ENCODE peak calls at places on chromosomes 4 and X, in four cellular contexts. O is cardiac muscle cell; Y is GF-D8; G is activated naive CD8-positive, alpha-beta T cell treated with anti-CD3 and anti-CD28 coated beads for 36 hours. U is an unnamed sample.

GRCh38 chr4:158170691-158171455 is 2.0 kb downstream of the GASK1B start:
- DNase-seq in O (peak; percentile 70), G (peak; percentile 16), Y (no peak), U (no peak)

GRCh38 chrX:19245711-19246269 is 97.9 kb upstream of the PDHA1 start:
- DNase-seq in Y (no peak), O (no peak), G (no peak), U (no peak)

GRCh38 chrX:123976671-123977316 is 15.3 kb downstream of the STAG2 start:
- DNase-seq in Y (no peak), G (no peak), O (peak; percentile 62), U (no peak)

GRCh38 chr4:189912170-189912569 is 28.5 kb upstream of the FRG1 start:
- DNase-seq in O (no peak), G (no peak), Y (no peak), U (no peak)

GRCh38 chr4:21077967-21078366 is 377.7 kb downstream of the PACRGL start:
- DNase-seq in Y (no peak), O (no peak), G (no peak), U (no peak)

GRCh38 chrX:52933976-52934703 is 24.2 kb downstream of the FAM156A start:
- DNase-seq in O (no peak), G (no peak), Y (no peak), U (no peak)

GRCh38 chr4:94669672-94670664 is 87.8 kb upstream of the BMPR1B start:
- DNase-seq in O (no peak), Y (no peak), G (no peak), U (no peak)

GRCh38 chr4:10684631-10685030 is at the start of gene CLNK:
- DNase-seq in Y (no peak), G (no peak), O (no peak), U (no peak)

GRCh38 chr4:66275381-66276060 is 605.2 kb upstream of the EPHA5 start:
- DNase-seq in O (peak; percentile 5), Y (no peak), G (no peak), U (no peak)

GRCh38 chrX:136577562-136577961 is 45.5 kb downstream of the VGLL1 start:
- DNase-seq in O (peak; percentile 63), Y (peak; percentile 0), G (peak; percentile 62), U (peak; percentile 20)

GRCh38 chrX:48919360-48919821 is 567 bp upstream of the PIM2 start:
- DNase-seq in O (no peak), G (peak; percentile 52), Y (no peak), U (peak; percentile 22)

GRCh38 chrX:116272328-116272727 is 101.8 kb downstream of the AGTR2 start:
- DNase-seq in Y (no peak), O (peak; percentile 94), G (no peak), U (no peak)

GRCh38 chr4:3314706-3315260 is 22.0 kb downstream of the RGS12 start:
- DNase-seq in O (no peak), Y (no peak), G (no peak), U (no peak)

GRCh38 chrX:48697182-48697727 is 721 bp downstream of the SUV39H1 start:
- DNase-seq in O (no peak), G (no peak), Y (no peak), U (no peak)

GRCh38 chrX:70422886-70423336 is at the start of gene GDPD2:
- DNase-seq in Y (no peak), O (peak; percentile 48), G (no peak), U (no peak)

GRCh38 chrX:65575024-65575423 is 40.4 kb upstream of the LAS1L start:
- DNase-seq in O (no peak), Y (no peak), G (no peak), U (no peak)

GRCh38 chr4:13640149-13640671 is 12.7 kb upstream of the BOD1L1 start:
- DNase-seq in Y (no peak), G (no peak), O (no peak), U (no peak)

GRCh38 chrX:154733072-154733425 is 17.8 kb downstream of the GAB3 start:
- DNase-seq in O (no peak), G (no peak), Y (no peak), U (no peak)

GRCh38 chr4:39044364-39044946 is 12.2 kb upstream of the TMEM156 start:
- DNase-seq in O (peak; percentile 95), Y (no peak), G (peak; percentile 90), U (peak; percentile 95)

GRCh38 chr4:20840648-20841190 is 140.5 kb downstream of the PACRGL start:
- DNase-seq in G (no peak), O (peak; percentile 21), Y (no peak), U (no peak)